ENCODE peak calls at places on chromosome 4, in five cellular contexts. E, W, U, Y and T are unnamed samples.

GRCh38 chr4:101355767-101356702 is 8.7 kb upstream of the PPP3CA start:
- DNase-seq in W (no peak), E (no peak), Y (no peak), U (no peak), T (no peak)

GRCh38 chr4:123120473-123120872 is 198.1 kb upstream of the NUDT6 start:
- DNase-seq in W (no peak), E (no peak), Y (no peak), U (no peak), T (no peak)

GRCh38 chr4:138616775-138617174 is 374.6 kb upstream of the SLC7A11 start:
- DNase-seq in U (no peak), W (no peak), E (no peak), Y (no peak), T (no peak)

GRCh38 chr4:10738826-10739489 is 54.4 kb upstream of the CLNK start:
- DNase-seq in W (no peak), Y (no peak), E (no peak), U (no peak), T (no peak)

GRCh38 chr4:114043116-114043515 is 63.7 kb upstream of the ARSJ start:
- DNase-seq in Y (no peak), E (no peak), W (no peak), U (no peak), T (no peak)

GRCh38 chr4:145487626-145488025 is 6.0 kb downstream of the SMAD1 start:
- DNase-seq in U (no peak), Y (no peak), W (no peak), E (no peak), T (no peak)

GRCh38 chr4:7655549-7656243 is 221.0 kb upstream of the PSAPL1 start:
- DNase-seq in W (no peak), U (no peak), Y (no peak), E (peak; percentile 17), T (no peak)

GRCh38 chr4:185941476-185941875 is 127.5 kb upstream of the TLR3 start:
- DNase-seq in E (no peak), U (no peak), W (no peak), Y (no peak), T (no peak)

GRCh38 chr4:20251796-20252655 is at the start of gene SLIT2:
- DNase-seq in U (peak; percentile 88), E (peak; percentile 81), W (peak; percentile 81), Y (peak; percentile 82), T (peak; percentile 75)

GRCh38 chr4:7307391-7308099 is 115.2 kb downstream of the SORCS2 start:
- DNase-seq in U (no peak), E (no peak), W (no peak), Y (no peak), T (no peak)

GRCh38 chr4:101989551-101989950 is 199.0 kb downstream of the BANK1 start:
- DNase-seq in Y (no peak), E (no peak), U (no peak), W (no peak), T (no peak)

GRCh38 chr4:177484613-177485021 is 42.4 kb upstream of the AGA start:
- DNase-seq in Y (no peak), U (no peak), E (no peak), W (no peak), T (no peak)

GRCh38 chr4:176641237-176641636 is 151.5 kb downstream of the VEGFC start:
- DNase-seq in Y (no peak), W (no peak), U (no peak), E (no peak), T (no peak)

GRCh38 chr4:15164571-15164970 is 162.3 kb downstream of the CPEB2 start:
- DNase-seq in W (no peak), E (no peak), Y (no peak), U (no peak), T (no peak)

GRCh38 chr4:112147697-112148096 is 2.4 kb downstream of the FAM241A start:
- DNase-seq in W (no peak), Y (peak; percentile 18), E (no peak), U (no peak), T (no peak)

GRCh38 chr4:2808001-2808400 is 15.1 kb downstream of the SH3BP2 start:
- DNase-seq in W (no peak), E (no peak), Y (no peak), U (no peak), T (no peak)

GRCh38 chr4:2805712-2806391 is 13.0 kb downstream of the SH3BP2 start:
- DNase-seq in E (peak; percentile 58), Y (peak; percentile 80), U (peak; percentile 84), W (peak; percentile 92), T (peak; percentile 80)

GRCh38 chr4:2807571-2807970 is 14.7 kb downstream of the SH3BP2 start:
- DNase-seq in U (no peak), E (no peak), W (no peak), Y (no peak), T (peak; percentile 18)

GRCh38 chr4:2804973-2805501 is 12.2 kb downstream of the SH3BP2 start:
- DNase-seq in E (peak; percentile 22), U (no peak), Y (peak; percentile 16), W (no peak), T (peak; percentile 19)

GRCh38 chr4:2806392-2807355 is 13.8 kb downstream of the SH3BP2 start:
- DNase-seq in E (peak; percentile 53), Y (peak; percentile 77), W (peak; percentile 80), U (peak; percentile 87), T (peak; percentile 80)
- H3K4me1 ChIP-seq in E (no peaks in the 10 kb centered on the region), Y (peaks cover 94% of the 10 kb centered on the region), W (peaks cover 52% of the 10 kb centered on the region), U (peaks cover 37% of the 10 kb centered on the region), T (peaks cover 88% of the 10 kb centered on the region)

GRCh38 chr4:650951-651883 is 22.9 kb downstream of the ATP5ME start:
- DNase-seq in U (peak; percentile 36), E (peak; percentile 13), Y (no peak), W (no peak), T (no peak)
- H3K4me1 ChIP-seq in U (no peaks in the 10 kb centered on the region), E (no peaks in the 10 kb centered on the region), Y (peaks cover 4% of the 10 kb centered on the region), W (no peaks in the 10 kb centered on the region), T (no peaks in the 10 kb centered on the region)

DNA sequence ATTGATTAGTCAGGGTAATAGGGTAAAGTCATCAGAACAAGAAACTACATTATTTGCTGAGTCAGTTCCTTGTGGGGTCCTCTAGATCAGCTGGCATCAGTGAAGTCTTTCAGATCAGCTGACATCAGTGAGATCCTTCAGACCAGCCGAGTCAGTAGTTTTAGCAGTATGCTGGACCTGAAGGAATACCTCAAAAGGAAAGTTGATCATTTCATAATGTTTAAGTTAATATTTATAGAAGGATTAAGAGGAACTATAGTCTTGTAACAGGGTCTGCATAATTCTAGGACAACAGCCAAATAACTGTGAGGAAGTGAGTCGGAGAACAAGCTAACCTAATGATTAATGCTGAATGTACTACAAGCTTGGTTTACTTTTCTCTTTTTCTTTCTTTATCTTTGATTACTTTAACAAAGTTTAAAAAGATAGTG is 958 bp upstream of the UGT2B7 start:
- DNase-seq in E (no peak), W (no peak), U (no peak), Y (no peak), T (no peak)
- H3K4me1 ChIP-seq in E (no peaks in the 10 kb centered on the region), W (peaks cover 8% of the 10 kb centered on the region), U (peaks cover 28% of the 10 kb centered on the region), Y (no peaks in the 10 kb centered on the region), T (no peaks in the 10 kb centered on the region)

DNA sequence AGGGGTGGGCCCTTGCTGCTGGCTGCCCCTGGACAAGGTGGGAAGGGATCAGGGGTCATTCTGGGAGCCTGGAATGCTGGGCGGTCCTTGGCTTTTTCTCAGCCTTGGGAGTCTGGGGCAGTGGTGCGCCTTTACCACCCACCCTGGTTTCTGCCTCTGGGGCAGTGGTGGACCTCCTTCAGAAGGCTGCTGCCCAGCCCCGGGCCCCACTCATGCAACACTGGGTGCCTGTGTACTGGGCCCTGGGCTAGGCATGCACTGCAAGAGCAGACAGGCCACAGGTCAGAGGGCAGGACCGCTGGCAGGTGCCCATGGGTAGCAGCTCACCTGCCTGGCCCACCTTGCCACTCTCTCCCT is 4.3 kb downstream of the SH3BP2 start:
- DNase-seq in U (no peak), Y (no peak), E (peak; percentile 41), W (no peak), T (no peak)
- H3K4me1 ChIP-seq in U (peaks cover 94% of the 10 kb centered on the region), Y (peaks cover 97% of the 10 kb centered on the region), E (peaks cover 2% of the 10 kb centered on the region), W (peaks cover 88% of the 10 kb centered on the region), T (peaks cover 86% of the 10 kb centered on the region)

GRCh38 chr4:26076000-26076587 is 162.1 kb downstream of the SMIM20 start:
- DNase-seq in Y (no peak), E (no peak), W (no peak), U (no peak), T (no peak)
- H3K4me1 ChIP-seq in Y (peaks cover 6% of the 10 kb centered on the region), E (no peaks in the 10 kb centered on the region), W (no peaks in the 10 kb centered on the region), U (peaks cover 13% of the 10 kb centered on the region), T (peaks cover 64% of the 10 kb centered on the region)

DNA sequence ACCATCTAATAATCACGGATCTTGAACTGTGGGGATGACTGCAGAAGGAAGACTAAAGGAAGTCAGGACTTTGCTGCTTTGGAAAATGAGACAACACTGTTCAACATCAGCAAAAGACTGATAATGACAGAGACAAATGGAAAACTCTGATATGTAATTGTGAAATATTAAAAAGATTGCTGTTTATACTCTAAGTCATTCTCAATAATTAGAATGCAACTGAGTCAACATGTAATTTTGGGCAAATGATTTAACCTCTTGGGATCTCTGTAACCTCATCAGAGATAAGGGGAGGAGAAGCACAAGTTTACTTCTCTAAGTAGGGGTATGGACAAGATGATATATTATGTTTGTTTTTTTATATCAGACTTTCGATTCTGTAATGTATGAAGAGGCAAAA is 121.9 kb downstream of the GASK1B start:
- DNase-seq in E (no peak), W (no peak), U (no peak), Y (no peak), T (no peak)
- H3K4me1 ChIP-seq in E (no peaks in the 10 kb centered on the region), W (no peaks in the 10 kb centered on the region), U (no peaks in the 10 kb centered on the region), Y (no peaks in the 10 kb centered on the region), T (peaks cover 11% of the 10 kb centered on the region)

DNA sequence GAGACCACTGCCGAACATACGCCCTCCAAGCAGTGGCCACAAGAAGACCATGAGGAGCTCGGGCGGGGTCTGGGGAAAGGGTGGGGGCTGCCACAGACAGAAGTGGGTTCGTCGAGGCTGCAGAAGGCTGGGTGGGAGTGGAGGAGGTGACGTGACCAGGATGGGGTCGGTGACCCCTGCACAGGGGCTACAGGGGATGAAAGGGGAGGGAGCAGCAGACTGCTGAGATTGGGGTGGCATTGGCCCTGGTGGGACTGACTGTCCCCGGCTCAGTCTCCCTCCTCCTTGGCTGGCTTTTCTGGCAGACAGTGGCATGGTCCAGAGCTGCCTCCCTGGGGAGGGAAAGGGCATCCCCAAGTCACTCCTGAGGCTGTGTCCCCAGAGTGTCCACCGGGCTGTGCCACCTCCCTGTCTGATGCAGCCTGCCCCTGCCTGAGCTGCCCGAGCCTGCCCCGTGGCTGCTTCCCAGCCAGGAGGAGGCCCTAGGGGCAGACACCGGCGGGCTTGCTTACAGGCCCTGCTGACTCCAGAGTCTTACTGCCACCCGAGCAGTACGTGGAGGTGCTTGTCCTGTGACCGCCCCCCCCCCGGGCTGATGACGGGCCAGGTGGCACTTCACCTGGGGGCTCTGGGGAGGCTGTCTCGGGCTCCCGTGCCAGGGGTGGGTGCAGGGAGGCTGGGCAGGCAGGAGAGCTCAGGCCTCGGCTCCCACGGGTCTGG is 7.2 kb downstream of the SH3BP2 start:
- DNase-seq in W (peak; percentile 9), Y (peak; percentile 50), U (peak; percentile 17), E (peak; percentile 42), T (peak; percentile 58)
- H3K4me1 ChIP-seq in W (peaks cover 85% of the 10 kb centered on the region), Y (peaks cover 98% of the 10 kb centered on the region), U (peaks cover 78% of the 10 kb centered on the region), E (peaks cover 2% of the 10 kb centered on the region), T (peaks cover 99% of the 10 kb centered on the region)